ENCODE peak calls at places on chromosome 14, in seven cellular contexts. Z, N, P, I, B, T and Y are unnamed samples.

GRCh38 chr14:75417674-75418073 is 10.1 kb upstream of the JDP2 start:
- DNase-seq in P (no peak), I (no peak), T (no peak), N (peak; percentile 72), B (no peak), Z (no peak), Y (no peak)

GRCh38 chr14:53715390-53715730 is 241.3 kb downstream of the BMP4 start:
- DNase-seq in N (peak; percentile 14), P (peak; percentile 10), B (peak; percentile 1), T (no peak), I (no peak), Z (peak; percentile 72), Y (no peak)

GRCh38 chr14:51014086-51014485 is 69.8 kb upstream of the PYGL start:
- DNase-seq in T (no peak), Z (peak; percentile 95), P (no peak), I (no peak), N (peak; percentile 99), B (no peak), Y (no peak)

GRCh38 chr14:81303258-81303935 is 82.6 kb upstream of the GTF2A1 start:
- DNase-seq in N (no peak), B (no peak), P (no peak), Z (no peak), T (no peak), I (peak; percentile 31), Y (no peak)

GRCh38 chr14:26204362-26204953 is 393.4 kb downstream of the NOVA1 start:
- DNase-seq in I (no peak), T (no peak), N (no peak), Z (no peak), P (no peak), B (peak; percentile 2), Y (peak; percentile 30)

GRCh38 chr14:91968280-91968679 is 20.8 kb upstream of the FBLN5 start:
- DNase-seq in Z (no peak), T (no peak), I (no peak), B (no peak), P (no peak), N (no peak), Y (no peak)

GRCh38 chr14:106837870-106838269 is 1311.5 kb downstream of the TMEM121 start:
- DNase-seq in B (no peak), P (no peak), I (no peak), N (no peak), T (no peak), Z (no peak), Y (no peak)

GRCh38 chr14:105853089-105853906 is 326.9 kb downstream of the TMEM121 start:
- DNase-seq in P (no peak), N (no peak), B (no peak), I (peak; percentile 0), Z (no peak), T (no peak), Y (no peak)

GRCh38 chr14:67559639-67560038 is 26.5 kb downstream of the PLEKHH1 start:
- DNase-seq in P (no peak), Z (no peak), T (no peak), N (no peak), B (no peak), I (no peak), Y (no peak)

GRCh38 chr14:76599556-76599955 is 161.7 kb upstream of the VASH1 start:
- DNase-seq in N (no peak), T (no peak), P (no peak), I (no peak), B (no peak), Z (no peak), Y (no peak)

GRCh38 chr14:50037837-50038236 is 78.5 kb downstream of the VCPKMT start:
- DNase-seq in P (no peak), B (peak; percentile 7), Z (no peak), I (peak; percentile 31), T (no peak), N (no peak), Y (no peak)

GRCh38 chr14:35285168-35285990 is 6.8 kb upstream of the PSMA6 start:
- DNase-seq in T (no peak), I (peak; percentile 66), P (no peak), Z (no peak), B (no peak), N (no peak), Y (no peak)

GRCh38 chr14:48914921-48915320 is 671.3 kb downstream of the RPS29 start:
- DNase-seq in P (no peak), B (no peak), N (no peak), Z (no peak), T (no peak), I (no peak), Y (no peak)

GRCh38 chr14:68968051-68968450 is 11.1 kb downstream of the ACTN1 start:
- DNase-seq in T (no peak), N (no peak), Z (no peak), B (no peak), I (no peak), P (no peak), Y (no peak)

GRCh38 chr14:98138666-98139065 is 1133.3 kb downstream of the BCL11B start:
- DNase-seq in I (peak; percentile 31), T (no peak), B (peak; percentile 55), P (peak; percentile 13), N (no peak), Z (no peak), Y (peak; percentile 64)

DNA sequence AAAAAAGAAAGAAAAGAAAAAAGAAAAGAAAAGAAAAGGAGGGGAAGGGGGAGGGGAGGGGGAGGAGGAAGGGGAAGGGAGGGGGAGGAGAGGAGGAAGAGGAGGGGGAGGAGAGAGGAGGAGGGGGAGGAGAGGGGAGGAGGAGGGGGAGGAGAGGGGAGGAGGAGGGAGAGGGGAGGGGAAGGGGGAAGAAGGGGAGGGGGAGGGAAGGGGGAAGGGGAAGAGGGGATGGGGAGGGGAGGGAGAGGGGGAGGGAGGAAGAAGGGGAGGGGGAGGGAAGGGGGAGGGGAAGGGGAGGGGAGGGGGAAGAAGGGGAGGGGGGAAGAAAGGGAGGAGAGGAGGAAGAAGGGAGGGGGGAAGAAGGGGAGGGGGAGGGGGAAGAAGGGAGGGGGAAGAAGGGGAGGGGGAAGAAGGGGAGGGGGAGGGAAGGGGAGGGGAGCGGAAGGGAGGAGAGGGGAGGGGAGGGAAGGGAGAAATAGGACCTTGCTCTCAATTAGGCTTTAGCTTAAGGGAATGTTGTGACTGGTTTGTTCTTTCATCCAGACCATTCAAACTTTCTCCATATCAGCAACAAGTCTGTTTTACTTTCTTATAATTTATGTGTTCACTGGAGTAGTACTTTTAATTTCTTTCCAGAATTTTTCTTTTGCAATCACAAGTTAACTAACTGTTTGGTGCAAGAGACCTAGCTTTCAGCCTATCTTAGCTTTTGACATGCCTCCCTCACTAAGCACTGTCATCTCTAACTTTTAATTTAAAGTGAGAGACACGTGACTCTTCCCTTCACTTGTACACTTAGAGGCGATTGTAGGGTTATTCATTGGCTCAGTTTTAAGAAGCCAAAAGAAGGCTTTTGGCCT is 76.5 kb upstream of the EGLN3 start:
- DNase-seq in Z (no peak), N (no peak), B (no peak), I (no peak), T (no peak), P (no peak), Y (no peak)
- TF ChIP-seq CTCF in Z (no peak), N (no peak), B (no peak), I (no peak), T (no peak), P (no peak), Y (no peak)

GRCh38 chr14:84006643-84007137 is 1523.3 kb upstream of the FLRT2 start:
- DNase-seq in P (no peak), N (no peak), B (peak; percentile 25), T (no peak), Z (no peak), I (no peak), Y (peak; percentile 56)
- TF ChIP-seq CTCF in P (no peak), N (no peak), B (peak; percentile 19), T (no peak), Z (no peak), I (no peak), Y (no peak)

GRCh38 chr14:73724696-73725095 is 10.5 kb upstream of the PNMA1 start:
- DNase-seq in B (no peak), N (no peak), I (no peak), Z (no peak), P (no peak), T (no peak), Y (no peak)

GRCh38 chr14:73722581-73722980 is 8.4 kb upstream of the PNMA1 start:
- DNase-seq in N (no peak), I (no peak), T (no peak), Z (no peak), B (no peak), P (no peak), Y (no peak)

GRCh38 chr14:73723411-73723798 is 9.2 kb upstream of the PNMA1 start:
- DNase-seq in B (no peak), Z (no peak), T (no peak), P (no peak), I (no peak), N (peak; percentile 53), Y (no peak)

GRCh38 chr14:73725116-73726024 is 11.2 kb upstream of the PNMA1 start:
- DNase-seq in Z (no peak), T (no peak), B (no peak), N (no peak), P (no peak), I (no peak), Y (no peak)

GRCh38 chr14:73723799-73724621 is 9.8 kb upstream of the PNMA1 start:
- DNase-seq in T (peak; percentile 72), P (peak; percentile 74), I (no peak), Z (no peak), B (no peak), N (peak; percentile 98), Y (no peak)
- TF ChIP-seq CTCF in T (no peak), P (peak; percentile 23), I (no peak), Z (no peak), B (no peak), N (peak; percentile 19), Y (no peak)

GRCh38 chr14:64966976-64967375 is 5.2 kb downstream of the RAB15 start:
- DNase-seq in N (no peak), B (no peak), T (no peak), I (no peak), P (no peak), Z (no peak), Y (no peak)

GRCh38 chr14:64963611-64964010 is 8.5 kb downstream of the RAB15 start:
- DNase-seq in B (no peak), I (no peak), N (no peak), T (no peak), P (no peak), Z (no peak), Y (no peak)

GRCh38 chr14:64968167-64968566 is 4.0 kb downstream of the RAB15 start:
- DNase-seq in B (no peak), I (no peak), T (no peak), P (no peak), Z (no peak), N (no peak), Y (no peak)

GRCh38 chr14:64968651-64969050 is 3.5 kb downstream of the RAB15 start:
- DNase-seq in I (no peak), Z (no peak), N (no peak), T (no peak), P (no peak), B (no peak), Y (no peak)

DNA sequence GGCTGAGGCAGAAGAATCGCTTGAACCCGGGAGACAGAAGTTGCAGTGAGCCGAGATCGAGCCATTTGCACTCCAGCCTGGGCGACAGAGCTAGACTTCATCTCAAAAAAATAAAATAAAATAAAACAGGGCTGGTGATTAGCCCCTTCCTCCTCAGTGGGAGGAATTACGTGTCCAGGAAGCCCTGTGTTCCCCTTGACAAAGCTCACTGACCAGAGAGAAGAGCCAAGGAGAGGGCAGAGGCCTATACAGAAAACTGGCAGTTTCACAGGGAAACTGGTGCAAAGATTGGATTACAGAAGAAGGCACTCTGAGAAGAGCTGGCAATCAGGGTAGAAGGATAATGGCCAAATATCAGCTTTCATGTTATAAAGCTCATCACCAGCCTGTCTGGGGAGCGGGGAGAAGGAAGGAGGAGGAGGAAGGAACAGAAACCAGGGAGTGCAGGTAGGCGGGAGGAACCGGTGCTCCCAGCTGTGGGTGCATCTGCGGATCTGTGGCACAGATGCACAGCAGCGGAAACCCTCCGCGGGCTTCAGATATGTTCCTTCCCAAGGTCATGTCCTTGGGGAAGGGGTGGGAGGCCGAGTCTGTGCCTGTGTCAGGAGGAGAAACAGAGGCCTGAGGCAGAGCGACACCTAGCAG is 6.7 kb downstream of the RAB15 start:
- DNase-seq in P (no peak), T (no peak), B (no peak), I (no peak), Z (no peak), N (no peak), Y (no peak)
- TF ChIP-seq CTCF in P (no peak), T (no peak), B (no peak), I (no peak), Z (no peak), N (no peak), Y (no peak)